ENCODE peak calls at places on chromosomes 6 and 20, in four cellular contexts. M, F, R and B are unnamed samples.

GRCh38 chr20:43849496-43850197 is 65.0 kb upstream of the TOX2 start:
- DNase-seq in M (no peak), F (no peak), R (no peak), B (no peak)

GRCh38 chr6:36127462-36128016 is 2.8 kb upstream of the MAPK13 start:
- DNase-seq in R (no peak), F (no peak), M (no peak), B (peak; percentile 63)

GRCh38 chr20:58913079-58913478 is 60.6 kb downstream of the GNAS start:
- DNase-seq in R (no peak), M (no peak), F (no peak), B (no peak)

GRCh38 chr6:156175433-156175832 is 601.7 kb upstream of the ARID1B start:
- DNase-seq in R (no peak), F (no peak), M (peak; percentile 77), B (no peak)

GRCh38 chr6:37622639-37623038 is 75.0 kb downstream of the MDGA1 start:
- DNase-seq in M (no peak), R (no peak), F (no peak), B (no peak)

GRCh38 chr6:45730232-45730631 is 285.4 kb downstream of the CLIC5 start:
- DNase-seq in F (no peak), R (no peak), M (no peak), B (no peak)

GRCh38 chr6:31559958-31560696 is 12.0 kb upstream of the LTA start:
- DNase-seq in M (no peak), R (peak; percentile 31), F (no peak), B (peak; percentile 99)

GRCh38 chr6:157205473-157206358 is 117.6 kb downstream of the TMEM242 start:
- DNase-seq in F (no peak), M (no peak), R (no peak), B (no peak)

GRCh38 chr20:50645253-50646068 is 45.9 kb downstream of the RIPOR3 start:
- DNase-seq in F (no peak), M (no peak), R (no peak), B (no peak)

GRCh38 chr20:47574616-47575401 is 73.1 kb downstream of the NCOA3 start:
- DNase-seq in M (no peak), F (no peak), R (no peak), B (no peak)

GRCh38 chr6:30844118-30844535 is 40.2 kb upstream of the DDR1 start:
- DNase-seq in R (no peak), M (no peak), F (no peak), B (no peak)

GRCh38 chr6:89035252-89036106 is 45.1 kb upstream of the PNRC1 start:
- DNase-seq in R (no peak), F (peak; percentile 15), M (no peak), B (no peak)

GRCh38 chr6:17987576-17988421 is at the start of gene KIF13A:
- DNase-seq in F (peak; percentile 84), M (peak; percentile 68), R (peak; percentile 71), B (no peak)

GRCh38 chr6:36368921-36369880 is 18.3 kb downstream of the ETV7 start:
- DNase-seq in M (no peak), F (no peak), R (no peak), B (peak; percentile 99)

GRCh38 chr6:158636778-158637177 is 7.8 kb downstream of the DYNLT1 start:
- DNase-seq in F (no peak), M (no peak), R (no peak), B (no peak)

GRCh38 chr6:16762265-16762546 is 946 bp upstream of the ATXN1 start:
- DNase-seq in R (no peak), M (peak; percentile 66), F (peak; percentile 33), B (peak; percentile 52)